ENCODE peak calls at places on chromosomes 12 and 14, in eight cellular contexts. G is bronchial epithelial cell, S is NB4, I is fibroblast of mammary gland, U is foreskin fibroblast, H is A673, T is lower leg skin, C is AG04450. N is an unnamed sample.

GRCh38 chr14:86423212-86423611 is 893.3 kb downstream of the FLRT2 start:
- DNase-seq in G (no peak), S (no peak), I (no peak), U (no peak), H (no peak), T (no peak), C (no peak), N (no peak)

GRCh38 chr12:121626087-121626852 is at the start of gene ORAI1:
- DNase-seq in G (peak), S (peak), I (peak), U (peak), H (peak), T (peak), C (peak), N (peak)

GRCh38 chr12:79016181-79016580 is 151.6 kb downstream of the SYT1 start:
- DNase-seq in G (no peak), S (no peak), I (no peak), U (no peak), H (no peak), T (no peak), C (no peak), N (no peak)

GRCh38 chr12:52164624-52165023 is 27.2 kb downstream of the KRT80 start:
- DNase-seq in G (peak), S (no peak), I (no peak), U (no peak), H (no peak), T (no peak), C (no peak), N (no peak)

GRCh38 chr14:29654910-29655590 is 272.6 kb downstream of the PRKD1 start:
- DNase-seq in G (peak), S (no peak), I (peak), U (peak), H (peak), T (no peak), C (no peak), N (no peak)

GRCh38 chr12:121933522-121934317 is 15.3 kb downstream of the CFAP251 start:
- DNase-seq in G (peak), S (peak), I (no peak), U (peak), H (no peak), T (no peak), C (no peak), N (no peak)

GRCh38 chr12:6904280-6905276 is at the start of gene LRRC23:
- DNase-seq in G (peak), S (peak), I (peak), U (peak), H (peak), T (peak), C (peak), N (peak)

GRCh38 chr12:105334001-105334400 is 3.5 kb downstream of the C12orf75 start:
- DNase-seq in G (no peak), S (no peak), I (peak), U (peak), H (no peak), T (no peak), C (no peak), N (no peak)

GRCh38 chr12:96462571-96463280 is 26.7 kb upstream of the CFAP54 start:
- DNase-seq in G (no peak), S (no peak), I (no peak), U (no peak), H (no peak), T (no peak), C (no peak), N (no peak)

GRCh38 chr12:92438641-92439396 is 264.0 kb upstream of the PLEKHG7 start:
- DNase-seq in G (no peak), S (no peak), I (peak), U (no peak), H (peak), T (no peak), C (no peak), N (no peak)

GRCh38 chr12:13474381-13474780 is 277.9 kb downstream of the EMP1 start:
- DNase-seq in G (no peak), S (no peak), I (no peak), U (no peak), H (no peak), T (no peak), C (no peak), N (no peak)

GRCh38 chr14:53190938-53191337 is 37.8 kb upstream of the DDHD1 start:
- DNase-seq in G (peak), S (no peak), I (peak), U (peak), H (no peak), T (no peak), C (no peak), N (no peak)

GRCh38 chr12:93090768-93091172 is 161.7 kb upstream of the EEA1 start:
- DNase-seq in G (peak), S (peak), I (peak), U (peak), H (no peak), T (no peak), C (no peak), N (no peak)

GRCh38 chr12:31832740-31833540 is 104.1 kb upstream of the AMN1 start:
- DNase-seq in G (no peak), S (peak), I (no peak), U (no peak), H (no peak), T (no peak), C (no peak), N (no peak)

GRCh38 chr12:57525615-57526383 is 3.2 kb downstream of the MBD6 start:
- DNase-seq in G (no peak), S (no peak), I (no peak), U (no peak), H (no peak), T (no peak), C (no peak), N (no peak)

GRCh38 chr14:105187935-105188524 is 6.9 kb upstream of the NUDT14 start:
- DNase-seq in G (no peak), S (peak), I (no peak), U (no peak), H (no peak), T (no peak), C (no peak), N (no peak)

GRCh38 chr12:95810411-95810810 is 19.8 kb upstream of the NTN4 start:
- DNase-seq in G (no peak), S (no peak), I (no peak), U (no peak), H (no peak), T (no peak), C (no peak), N (no peak)

GRCh38 chr12:10705655-10706054 is 17.5 kb downstream of the YBX3 start:
- DNase-seq in G (no peak), S (no peak), I (peak), U (peak), H (no peak), T (no peak), C (no peak), N (no peak)

GRCh38 chr14:59787045-59787674 is 83.4 kb downstream of the RTN1 start:
- DNase-seq in G (no peak), S (no peak), I (no peak), U (no peak), H (no peak), T (no peak), C (no peak), N (no peak)

GRCh38 chr14:76918751-76919421 is 92.7 kb downstream of the LRRC74A start:
- DNase-seq in G (peak), S (peak), I (peak), U (peak), H (peak), T (peak), C (peak), N (no peak)

GRCh38 chr12:104716183-104716571 is 241.9 kb downstream of the SLC41A2 start:
- DNase-seq in G (no peak), S (no peak), I (no peak), U (no peak), H (no peak), T (no peak), C (no peak), N (no peak)

GRCh38 chr12:57614178-57614947 is 3.1 kb downstream of the ARHGEF25 start:
- DNase-seq in G (peak), S (peak), I (peak), U (peak), H (peak), T (no peak), C (no peak), N (no peak)

GRCh38 chr14:75301666-75302325 is 23.2 kb downstream of the FOS start:
- DNase-seq in G (no peak), S (peak), I (peak), U (peak), H (no peak), T (peak), C (no peak), N (no peak)

GRCh38 chr12:3247077-3247476 is 169.9 kb downstream of the TSPAN9 start:
- DNase-seq in G (no peak), S (no peak), I (no peak), U (no peak), H (no peak), T (no peak), C (no peak), N (no peak)
- TF ChIP-seq CTCF in G (no peak), S (no peak), I (no peak), U (no peak), H (no peak), T (no peak), C (no peak), N (no peak)

DNA sequence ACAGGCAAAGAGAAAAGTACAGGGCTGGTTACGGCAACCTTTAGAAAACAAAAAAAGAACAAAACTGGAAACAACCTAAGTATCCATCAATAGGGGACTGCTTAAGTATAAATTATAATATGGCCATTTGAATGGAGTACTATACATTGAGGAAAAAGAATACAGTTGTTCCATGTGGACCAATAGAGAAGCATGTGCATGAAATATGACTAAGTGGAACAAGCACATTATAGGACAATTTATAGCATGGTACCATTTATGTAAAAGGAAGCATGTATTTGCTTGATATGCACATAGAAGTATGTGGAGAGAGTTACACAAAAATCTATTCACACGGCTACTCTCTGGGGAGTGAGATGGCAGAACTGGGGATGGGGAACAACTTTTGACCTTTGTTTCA is 49.2 kb upstream of the FAM222A start:
- DNase-seq in G (no peak), S (no peak), I (no peak), U (no peak), H (no peak), T (no peak), C (no peak), N (no peak)
- TF ChIP-seq CTCF in G (no peak), S (no peak), I (no peak), U (no peak), H (no peak), T (no peak), C (no peak), N (no peak)

GRCh38 chr12:41269056-41269455 is 80.9 kb downstream of the PDZRN4 start:
- DNase-seq in G (no peak), S (no peak), I (no peak), U (no peak), H (no peak), T (no peak), C (no peak), N (no peak)

DNA sequence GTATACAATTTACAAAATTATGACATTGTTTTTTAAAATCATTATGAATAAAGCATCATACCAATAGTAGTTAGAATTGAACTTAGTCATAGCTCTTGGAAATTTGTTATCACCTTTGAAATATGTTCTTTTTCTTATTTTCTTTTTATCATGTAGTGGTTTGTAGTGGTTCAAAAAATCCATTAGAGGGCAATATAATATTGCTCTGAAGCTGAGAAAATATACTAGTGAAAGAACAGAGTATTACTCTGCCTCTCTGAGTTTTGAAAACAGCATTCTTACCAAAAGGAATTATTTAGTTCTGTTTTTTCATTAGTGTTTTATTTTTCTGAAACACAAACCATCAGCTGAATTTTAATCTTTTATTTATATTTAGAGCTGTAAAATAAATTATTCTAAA is 76.2 kb downstream of the PDZRN4 start:
- DNase-seq in G (peak), S (peak), I (peak), U (no peak), H (no peak), T (no peak), C (no peak), N (no peak)
- TF ChIP-seq CTCF in G (no peak), S (no peak), I (peak), U (peak), H (peak), T (no peak), C (peak), N (peak)

GRCh38 chr12:131833896-131834641 is 5.9 kb downstream of the MMP17 start:
- DNase-seq in G (no peak), S (peak), I (peak), U (peak), H (peak), T (no peak), C (no peak), N (no peak)
- TF ChIP-seq CTCF in G (peak), S (peak), I (peak), U (peak), H (peak), T (no peak), C (peak), N (peak)

GRCh38 chr12:69066420-69067373 is 133.7 kb upstream of the CPM start:
- DNase-seq in G (no peak), S (peak), I (no peak), U (no peak), H (no peak), T (no peak), C (no peak), N (no peak)
- TF ChIP-seq CTCF in G (no peak), S (no peak), I (no peak), U (no peak), H (no peak), T (no peak), C (no peak), N (no peak)

GRCh38 chr14:67485501-67486095 is 2.9 kb downstream of the TMEM229B start:
- DNase-seq in G (no peak), S (peak), I (no peak), U (no peak), H (peak), T (no peak), C (no peak), N (no peak)
- TF ChIP-seq CTCF in G (no peak), S (no peak), I (no peak), U (no peak), H (no peak), T (no peak), C (no peak), N (no peak)

DNA sequence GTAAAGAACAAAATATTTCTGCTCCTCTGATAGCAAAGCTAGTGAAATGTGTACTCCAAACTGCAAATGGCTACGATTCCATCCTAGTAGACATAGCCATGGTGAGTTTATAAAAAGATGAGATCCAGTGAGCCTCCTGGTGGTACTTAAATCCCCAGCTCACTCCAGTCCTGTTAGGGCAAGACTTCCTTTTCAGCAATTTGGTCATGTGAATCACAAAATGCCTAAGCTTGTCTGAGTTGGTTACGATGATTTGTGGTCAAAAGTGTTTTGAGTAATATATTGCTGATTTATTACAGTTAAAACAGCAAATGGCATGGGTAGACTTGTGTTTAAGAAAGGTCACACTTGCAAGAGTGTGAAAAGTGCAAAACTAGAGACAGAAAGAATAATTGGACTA is 102.7 kb upstream of the NAV3 start:
- DNase-seq in G (peak), S (no peak), I (no peak), U (no peak), H (no peak), T (no peak), C (no peak), N (no peak)
- TF ChIP-seq CTCF in G (no peak), S (no peak), I (no peak), U (no peak), H (no peak), T (no peak), C (no peak), N (no peak)